ENCODE peak calls at places on chromosomes 3 and 15, in nine cellular contexts. One of them, this sample, is unnamed.

GRCh38 chr15:61119556-61119955 is 109.5 kb downstream of the RORA start:
- DNase-seq in endothelial cell of umbilical vein: no peak
- DNase-seq in AG10803: peak
- DNase-seq in GM20000: no peak
- DNase-seq in omental fat pad: no peak
- DNase-seq in HepG2: no peak
- DNase-seq in WTC11: no peak
- DNase-seq in astrocyte of the spinal cord: no peak
- DNase-seq in CD4-positive, alpha-beta T cell: no peak
- DNase-seq in this sample: no peak

GRCh38 chr15:23734856-23735255 is 47.8 kb upstream of the NDN start:
- DNase-seq in endothelial cell of umbilical vein: no peak
- DNase-seq in AG10803: no peak
- DNase-seq in GM20000: no peak
- DNase-seq in omental fat pad: no peak
- DNase-seq in HepG2: no peak
- DNase-seq in WTC11: no peak
- DNase-seq in astrocyte of the spinal cord: no peak
- DNase-seq in CD4-positive, alpha-beta T cell: no peak
- DNase-seq in this sample: no peak

GRCh38 chr15:36449084-36449661 is 130.3 kb upstream of the CDIN1 start:
- DNase-seq in endothelial cell of umbilical vein: no peak
- DNase-seq in AG10803: no peak
- DNase-seq in GM20000: no peak
- DNase-seq in omental fat pad: no peak
- DNase-seq in HepG2: no peak
- DNase-seq in WTC11: peak
- DNase-seq in astrocyte of the spinal cord: peak
- DNase-seq in CD4-positive, alpha-beta T cell: no peak
- DNase-seq in this sample: no peak

GRCh38 chr3:64143399-64144130 is 81.7 kb downstream of the PRICKLE2 start:
- DNase-seq in endothelial cell of umbilical vein: peak
- DNase-seq in AG10803: peak
- DNase-seq in GM20000: no peak
- DNase-seq in omental fat pad: no peak
- DNase-seq in HepG2: no peak
- DNase-seq in WTC11: no peak
- DNase-seq in astrocyte of the spinal cord: peak
- DNase-seq in CD4-positive, alpha-beta T cell: no peak
- DNase-seq in this sample: no peak

GRCh38 chr15:89441295-89441762 is 55.1 kb downstream of the RHCG start:
- DNase-seq in endothelial cell of umbilical vein: no peak
- DNase-seq in AG10803: no peak
- DNase-seq in GM20000: peak
- DNase-seq in omental fat pad: no peak
- DNase-seq in HepG2: no peak
- DNase-seq in WTC11: no peak
- DNase-seq in astrocyte of the spinal cord: no peak
- DNase-seq in CD4-positive, alpha-beta T cell: no peak
- DNase-seq in this sample: no peak

GRCh38 chr15:31372635-31373091 is 46.0 kb downstream of the KLF13 start:
- DNase-seq in endothelial cell of umbilical vein: no peak
- DNase-seq in AG10803: peak
- DNase-seq in GM20000: peak
- DNase-seq in omental fat pad: no peak
- DNase-seq in HepG2: no peak
- DNase-seq in WTC11: peak
- DNase-seq in astrocyte of the spinal cord: peak
- DNase-seq in CD4-positive, alpha-beta T cell: no peak
- DNase-seq in this sample: no peak

GRCh38 chr3:168884353-168884903 is 779.1 kb downstream of the MECOM start:
- DNase-seq in endothelial cell of umbilical vein: peak
- DNase-seq in AG10803: peak
- DNase-seq in GM20000: no peak
- DNase-seq in omental fat pad: no peak
- DNase-seq in HepG2: no peak
- DNase-seq in WTC11: no peak
- DNase-seq in astrocyte of the spinal cord: peak
- DNase-seq in CD4-positive, alpha-beta T cell: no peak
- DNase-seq in this sample: no peak

GRCh38 chr3:141491081-141491480 is 4.3 kb downstream of the RASA2 start:
- DNase-seq in endothelial cell of umbilical vein: no peak
- DNase-seq in AG10803: no peak
- DNase-seq in GM20000: no peak
- DNase-seq in omental fat pad: no peak
- DNase-seq in HepG2: no peak
- DNase-seq in WTC11: no peak
- DNase-seq in astrocyte of the spinal cord: no peak
- DNase-seq in CD4-positive, alpha-beta T cell: no peak
- DNase-seq in this sample: no peak

GRCh38 chr15:25186906-25187645 is 232.3 kb downstream of the SNRPN start:
- DNase-seq in endothelial cell of umbilical vein: no peak
- DNase-seq in AG10803: no peak
- DNase-seq in GM20000: no peak
- DNase-seq in omental fat pad: no peak
- DNase-seq in HepG2: no peak
- DNase-seq in WTC11: no peak
- DNase-seq in astrocyte of the spinal cord: no peak
- DNase-seq in CD4-positive, alpha-beta T cell: no peak
- DNase-seq in this sample: no peak

GRCh38 chr15:93068581-93069199 is 20.3 kb downstream of the RGMA start:
- DNase-seq in endothelial cell of umbilical vein: no peak
- DNase-seq in AG10803: no peak
- DNase-seq in GM20000: no peak
- DNase-seq in omental fat pad: no peak
- DNase-seq in HepG2: no peak
- DNase-seq in WTC11: no peak
- DNase-seq in astrocyte of the spinal cord: no peak
- DNase-seq in CD4-positive, alpha-beta T cell: no peak
- DNase-seq in this sample: no peak

GRCh38 chr3:51622868-51623267 is 48.2 kb upstream of the TEX264 start:
- DNase-seq in endothelial cell of umbilical vein: no peak
- DNase-seq in AG10803: peak
- DNase-seq in GM20000: no peak
- DNase-seq in omental fat pad: no peak
- DNase-seq in HepG2: no peak
- DNase-seq in WTC11: no peak
- DNase-seq in astrocyte of the spinal cord: peak
- DNase-seq in CD4-positive, alpha-beta T cell: no peak
- DNase-seq in this sample: no peak

GRCh38 chr3:19147905-19148767 is at the start of gene KCNH8:
- DNase-seq in endothelial cell of umbilical vein: no peak
- DNase-seq in AG10803: no peak
- DNase-seq in GM20000: peak
- DNase-seq in omental fat pad: no peak
- DNase-seq in HepG2: no peak
- DNase-seq in WTC11: peak
- DNase-seq in astrocyte of the spinal cord: no peak
- DNase-seq in CD4-positive, alpha-beta T cell: no peak
- DNase-seq in this sample: no peak

GRCh38 chr3:140447136-140447535 is 230.7 kb upstream of the TRIM42 start:
- DNase-seq in endothelial cell of umbilical vein: no peak
- DNase-seq in AG10803: no peak
- DNase-seq in GM20000: no peak
- DNase-seq in omental fat pad: no peak
- DNase-seq in HepG2: no peak
- DNase-seq in WTC11: no peak
- DNase-seq in astrocyte of the spinal cord: no peak
- DNase-seq in CD4-positive, alpha-beta T cell: no peak
- DNase-seq in this sample: no peak

GRCh38 chr3:140859592-140860336 is 81.9 kb upstream of the SLC25A36 start:
- DNase-seq in endothelial cell of umbilical vein: no peak
- DNase-seq in AG10803: no peak
- DNase-seq in GM20000: no peak
- DNase-seq in omental fat pad: no peak
- DNase-seq in HepG2: no peak
- DNase-seq in WTC11: no peak
- DNase-seq in astrocyte of the spinal cord: peak
- DNase-seq in CD4-positive, alpha-beta T cell: no peak
- DNase-seq in this sample: no peak

DNA sequence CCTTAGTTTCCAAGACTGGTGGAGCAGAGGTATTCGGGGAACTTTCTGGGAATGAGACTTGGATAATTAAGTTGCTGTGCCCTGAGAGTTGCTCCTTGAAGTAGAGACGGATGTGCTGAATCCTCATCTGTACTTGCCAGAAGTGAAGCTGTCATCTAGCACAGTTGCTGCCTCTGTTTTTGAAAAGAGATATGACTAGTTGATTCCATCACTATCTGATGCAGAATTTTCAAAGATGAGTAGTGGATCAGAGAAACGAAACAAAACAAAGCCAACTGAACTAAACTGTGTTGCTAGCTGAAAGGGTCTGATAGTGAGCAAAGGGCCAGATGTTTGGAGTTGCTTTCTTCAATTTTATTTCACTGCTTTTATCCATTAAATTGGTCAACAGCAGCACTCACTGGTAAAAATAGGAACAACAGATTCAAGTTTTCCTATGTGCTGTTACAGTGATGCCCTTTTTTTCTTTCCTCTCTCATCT is 52.7 kb downstream of the MITF start:
- DNase-seq in endothelial cell of umbilical vein: peak
- DNase-seq in AG10803: peak
- DNase-seq in GM20000: no peak
- DNase-seq in omental fat pad: no peak
- DNase-seq in HepG2: no peak
- DNase-seq in WTC11: no peak
- DNase-seq in astrocyte of the spinal cord: peak
- DNase-seq in CD4-positive, alpha-beta T cell: no peak
- DNase-seq in this sample: no peak
- TF ChIP-seq CTCF in endothelial cell of umbilical vein: peak
- TF ChIP-seq CTCF in AG10803: peak
- TF ChIP-seq CTCF in GM20000: no peak
- TF ChIP-seq CTCF in omental fat pad: no peak
- TF ChIP-seq CTCF in HepG2: no peak
- TF ChIP-seq CTCF in WTC11: no peak
- TF ChIP-seq CTCF in astrocyte of the spinal cord: peak
- TF ChIP-seq CTCF in CD4-positive, alpha-beta T cell: no peak
- TF ChIP-seq CTCF in this sample: peak

GRCh38 chr3:169929830-169930519 is 18.6 kb downstream of the SAMD7 start:
- DNase-seq in endothelial cell of umbilical vein: no peak
- DNase-seq in AG10803: no peak
- DNase-seq in GM20000: peak
- DNase-seq in omental fat pad: no peak
- DNase-seq in HepG2: no peak
- DNase-seq in WTC11: no peak
- DNase-seq in astrocyte of the spinal cord: no peak
- DNase-seq in CD4-positive, alpha-beta T cell: no peak
- DNase-seq in this sample: no peak
- TF ChIP-seq CTCF in endothelial cell of umbilical vein: no peak
- TF ChIP-seq CTCF in AG10803: no peak
- TF ChIP-seq CTCF in GM20000: peak
- TF ChIP-seq CTCF in omental fat pad: no peak
- TF ChIP-seq CTCF in HepG2: peak
- TF ChIP-seq CTCF in WTC11: no peak
- TF ChIP-seq CTCF in astrocyte of the spinal cord: no peak
- TF ChIP-seq CTCF in CD4-positive, alpha-beta T cell: no peak
- TF ChIP-seq CTCF in this sample: no peak

GRCh38 chr3:33047842-33048834 is 48.8 kb downstream of the GLB1 start:
- DNase-seq in endothelial cell of umbilical vein: no peak
- DNase-seq in AG10803: no peak
- DNase-seq in GM20000: no peak
- DNase-seq in omental fat pad: no peak
- DNase-seq in HepG2: no peak
- DNase-seq in WTC11: no peak
- DNase-seq in astrocyte of the spinal cord: no peak
- DNase-seq in CD4-positive, alpha-beta T cell: peak
- DNase-seq in this sample: no peak

GRCh38 chr3:33057320-33058298 is 39.3 kb downstream of the GLB1 start:
- DNase-seq in endothelial cell of umbilical vein: no peak
- DNase-seq in AG10803: no peak
- DNase-seq in GM20000: no peak
- DNase-seq in omental fat pad: no peak
- DNase-seq in HepG2: peak
- DNase-seq in WTC11: no peak
- DNase-seq in astrocyte of the spinal cord: peak
- DNase-seq in CD4-positive, alpha-beta T cell: no peak
- DNase-seq in this sample: no peak

GRCh38 chr3:33054100-33055097 is 42.5 kb downstream of the GLB1 start:
- DNase-seq in endothelial cell of umbilical vein: no peak
- DNase-seq in AG10803: no peak
- DNase-seq in GM20000: no peak
- DNase-seq in omental fat pad: no peak
- DNase-seq in HepG2: no peak
- DNase-seq in WTC11: no peak
- DNase-seq in astrocyte of the spinal cord: no peak
- DNase-seq in CD4-positive, alpha-beta T cell: no peak
- DNase-seq in this sample: no peak

GRCh38 chr3:33050084-33050653 is 46.8 kb downstream of the GLB1 start:
- DNase-seq in endothelial cell of umbilical vein: no peak
- DNase-seq in AG10803: no peak
- DNase-seq in GM20000: no peak
- DNase-seq in omental fat pad: no peak
- DNase-seq in HepG2: no peak
- DNase-seq in WTC11: no peak
- DNase-seq in astrocyte of the spinal cord: no peak
- DNase-seq in CD4-positive, alpha-beta T cell: no peak
- DNase-seq in this sample: no peak

GRCh38 chr3:33052671-33053070 is 44.3 kb downstream of the GLB1 start:
- DNase-seq in endothelial cell of umbilical vein: no peak
- DNase-seq in AG10803: no peak
- DNase-seq in GM20000: no peak
- DNase-seq in omental fat pad: no peak
- DNase-seq in HepG2: no peak
- DNase-seq in WTC11: no peak
- DNase-seq in astrocyte of the spinal cord: no peak
- DNase-seq in CD4-positive, alpha-beta T cell: no peak
- DNase-seq in this sample: no peak
- TF ChIP-seq CTCF in endothelial cell of umbilical vein: no peak
- TF ChIP-seq CTCF in AG10803: no peak
- TF ChIP-seq CTCF in GM20000: no peak
- TF ChIP-seq CTCF in omental fat pad: no peak
- TF ChIP-seq CTCF in HepG2: no peak
- TF ChIP-seq CTCF in WTC11: no peak
- TF ChIP-seq CTCF in astrocyte of the spinal cord: no peak
- TF ChIP-seq CTCF in CD4-positive, alpha-beta T cell: no peak
- TF ChIP-seq CTCF in this sample: no peak

DNA sequence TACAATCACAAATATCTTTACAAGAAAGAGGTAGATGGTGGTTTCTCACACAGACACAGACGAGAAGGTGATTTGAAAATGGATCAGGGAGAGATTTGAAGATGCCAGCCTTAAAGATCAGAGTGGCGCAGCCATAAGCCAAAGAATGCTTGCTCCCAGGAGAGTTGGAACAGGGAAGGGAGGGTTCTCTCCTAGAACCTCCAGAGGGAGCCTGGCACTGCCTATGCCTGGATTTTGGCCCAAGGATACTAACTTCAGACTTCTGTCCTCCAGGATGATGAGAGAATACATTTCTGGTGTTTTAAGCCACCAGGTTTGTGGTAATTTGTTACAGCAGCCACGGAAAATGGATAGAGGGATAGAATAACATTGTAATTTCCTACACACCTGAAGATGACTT is 279.1 kb downstream of the FAM43A start:
- DNase-seq in endothelial cell of umbilical vein: no peak
- DNase-seq in AG10803: no peak
- DNase-seq in GM20000: no peak
- DNase-seq in omental fat pad: no peak
- DNase-seq in HepG2: no peak
- DNase-seq in WTC11: no peak
- DNase-seq in astrocyte of the spinal cord: no peak
- DNase-seq in CD4-positive, alpha-beta T cell: no peak
- DNase-seq in this sample: no peak
- TF ChIP-seq CTCF in endothelial cell of umbilical vein: no peak
- TF ChIP-seq CTCF in AG10803: peak
- TF ChIP-seq CTCF in GM20000: no peak
- TF ChIP-seq CTCF in omental fat pad: no peak
- TF ChIP-seq CTCF in HepG2: peak
- TF ChIP-seq CTCF in WTC11: no peak
- TF ChIP-seq CTCF in astrocyte of the spinal cord: no peak
- TF ChIP-seq CTCF in CD4-positive, alpha-beta T cell: no peak
- TF ChIP-seq CTCF in this sample: peak

This sample was measured in D721Med.